ENCODE peak calls at places on chromosome 12, in eight cellular contexts. X is esophagus muscularis mucosa, J is GM12892, F is ovary, L is uterus, B is transverse colon, W is IMR-90, T is upper lobe of left lung. N is an unnamed sample.

GRCh38 chr12:93145086-93145485 is 216.0 kb upstream of the EEA1 start:
- DNase-seq in L (no peak), B (no peak), X (no peak), J (no peak), T (no peak), F (no peak), W (peak), N (no peak)

GRCh38 chr12:39502657-39503056 is 59.7 kb upstream of the KIF21A start:
- DNase-seq in F (no peak), B (no peak), T (no peak), J (no peak), L (no peak), X (no peak), W (no peak), N (no peak)

GRCh38 chr12:90321369-90321768 is 612.7 kb upstream of the ATP2B1 start:
- DNase-seq in J (no peak), L (no peak), X (no peak), F (no peak), W (no peak), T (no peak), B (no peak), N (no peak)

GRCh38 chr12:3797649-3798048 is 44.7 kb upstream of the CRACR2A start:
- DNase-seq in X (no peak), F (no peak), L (no peak), T (no peak), W (no peak), J (no peak), B (no peak), N (no peak)

GRCh38 chr12:8034802-8035201 is 2.3 kb downstream of the FOXJ2 start:
- DNase-seq in J (no peak), W (no peak), T (no peak), L (no peak), F (no peak), B (no peak), X (no peak), N (no peak)

GRCh38 chr12:117646595-117646994 is 285.2 kb upstream of the NOS1 start:
- DNase-seq in T (no peak), J (no peak), B (no peak), W (no peak), X (no peak), F (no peak), L (no peak), N (no peak)

GRCh38 chr12:107761502-107761904 is 566 bp upstream of the PRDM4 start:
- DNase-seq in X (no peak), W (no peak), J (no peak), T (no peak), F (no peak), L (no peak), B (no peak), N (no peak)

GRCh38 chr12:1073652-1074051 is 82.6 kb downstream of the ERC1 start:
- DNase-seq in X (no peak), J (no peak), L (no peak), T (no peak), W (no peak), F (no peak), B (no peak), N (no peak)

GRCh38 chr12:66352197-66352596 is 49.9 kb downstream of the HELB start:
- DNase-seq in J (no peak), T (no peak), W (peak), L (no peak), F (no peak), X (no peak), B (no peak), N (no peak)

GRCh38 chr12:98579347-98579746 is 14.1 kb upstream of the SLC25A3 start:
- DNase-seq in J (no peak), L (no peak), X (no peak), F (no peak), T (no peak), B (no peak), W (no peak), N (no peak)

GRCh38 chr12:46263140-46264017 is 5.5 kb downstream of the SLC38A1 start:
- DNase-seq in L (no peak), F (no peak), J (no peak), T (no peak), X (no peak), B (no peak), W (no peak), N (no peak)

GRCh38 chr12:25372002-25372401 is 121.3 kb upstream of the KRAS start:
- DNase-seq in W (no peak), F (no peak), X (no peak), T (no peak), J (no peak), L (no peak), B (no peak), N (no peak)

GRCh38 chr12:93136243-93137015 is 207.3 kb upstream of the EEA1 start:
- DNase-seq in F (no peak), J (no peak), W (no peak), B (no peak), X (no peak), L (no peak), T (no peak), N (no peak)

GRCh38 chr12:132955094-132955932 is 793 bp downstream of the ZNF605 start:
- DNase-seq in F (peak), T (no peak), J (no peak), X (no peak), W (peak), L (peak), B (peak), N (no peak)

GRCh38 chr12:8157484-8158198 is 826 bp downstream of the ZNF705A start:
- DNase-seq in W (peak), T (no peak), B (no peak), J (no peak), X (no peak), F (no peak), L (no peak), N (no peak)

GRCh38 chr12:63875703-63876102 is 31.2 kb downstream of the SRGAP1 start:
- DNase-seq in L (no peak), T (no peak), W (peak), J (no peak), X (no peak), B (no peak), F (no peak), N (no peak)

GRCh38 chr12:5650804-5651461 is 219.0 kb downstream of the NTF3 start:
- DNase-seq in W (no peak), L (no peak), J (no peak), F (no peak), T (no peak), X (no peak), B (no peak), N (no peak)

GRCh38 chr12:4118601-4119156 is 154.9 kb upstream of the CCND2 start:
- DNase-seq in T (no peak), W (no peak), J (no peak), F (no peak), L (no peak), B (no peak), X (peak), N (no peak)

GRCh38 chr12:24071842-24072241 is 122.4 kb upstream of the SOX5 start:
- DNase-seq in X (no peak), B (no peak), L (no peak), F (no peak), T (no peak), J (no peak), W (no peak), N (no peak)

GRCh38 chr12:89863332-89863938 is 154.8 kb upstream of the ATP2B1 start:
- DNase-seq in L (no peak), J (no peak), W (no peak), B (no peak), F (no peak), T (no peak), X (no peak), N (no peak)

GRCh38 chr12:40145896-40146295 is 40.0 kb upstream of the SLC2A13 start:
- DNase-seq in F (no peak), J (no peak), B (no peak), X (no peak), W (no peak), L (no peak), T (no peak), N (no peak)

GRCh38 chr12:66692170-66692569 is 13.3 kb upstream of the GRIP1 start:
- DNase-seq in X (no peak), L (no peak), F (no peak), B (no peak), W (no peak), J (no peak), T (no peak), N (no peak)

GRCh38 chr12:52321433-52321832 is 235 bp upstream of the KRT83 start:
- DNase-seq in X (no peak), J (no peak), T (peak), L (no peak), F (no peak), W (no peak), B (no peak), N (no peak)

GRCh38 chr12:26919216-26919555 is 18.6 kb downstream of the INTS13 start:
- DNase-seq in F (no peak), L (no peak), J (no peak), X (no peak), W (no peak), B (no peak), T (no peak), N (no peak)

GRCh38 chr12:109621271-109621671 is 47.7 kb downstream of the MVK start:
- DNase-seq in L (no peak), J (no peak), T (no peak), B (no peak), X (no peak), W (no peak), F (no peak), N (no peak)

GRCh38 chr12:63149884-63150254 is 1.1 kb downstream of the AVPR1A start:
- DNase-seq in X (no peak), W (no peak), J (no peak), F (no peak), T (no peak), B (no peak), L (peak), N (no peak)

GRCh38 chr12:113961921-113962710 is 4.0 kb downstream of the RBM19 start:
- DNase-seq in L (no peak), W (peak), J (no peak), T (no peak), B (no peak), X (no peak), F (no peak), N (no peak)

GRCh38 chr12:28027328-28027727 is 54.8 kb upstream of the PTHLH start:
- DNase-seq in L (no peak), B (no peak), J (no peak), X (no peak), T (no peak), W (no peak), F (no peak), N (no peak)

GRCh38 chr12:85823436-85824179 is 12.6 kb downstream of the RASSF9 start:
- DNase-seq in F (no peak), L (no peak), T (no peak), W (peak), X (no peak), B (no peak), J (no peak), N (no peak)

GRCh38 chr12:50504798-50505385 is at the start of gene DIP2B:
- DNase-seq in J (peak), T (peak), F (peak), L (peak), W (peak), X (peak), B (peak), N (peak)

GRCh38 chr12:50506753-50507473 is 2.1 kb downstream of the DIP2B start:
- DNase-seq in B (no peak), L (no peak), T (no peak), X (no peak), F (no peak), J (no peak), W (no peak), N (no peak)

GRCh38 chr12:50507474-50507838 is 2.7 kb downstream of the DIP2B start:
- DNase-seq in F (no peak), T (no peak), W (no peak), L (no peak), X (no peak), B (no peak), J (no peak), N (no peak)

GRCh38 chr12:50505945-50506344 is 1.2 kb downstream of the DIP2B start:
- DNase-seq in F (no peak), J (no peak), L (no peak), W (no peak), X (no peak), B (peak), T (no peak), N (no peak)

DNA sequence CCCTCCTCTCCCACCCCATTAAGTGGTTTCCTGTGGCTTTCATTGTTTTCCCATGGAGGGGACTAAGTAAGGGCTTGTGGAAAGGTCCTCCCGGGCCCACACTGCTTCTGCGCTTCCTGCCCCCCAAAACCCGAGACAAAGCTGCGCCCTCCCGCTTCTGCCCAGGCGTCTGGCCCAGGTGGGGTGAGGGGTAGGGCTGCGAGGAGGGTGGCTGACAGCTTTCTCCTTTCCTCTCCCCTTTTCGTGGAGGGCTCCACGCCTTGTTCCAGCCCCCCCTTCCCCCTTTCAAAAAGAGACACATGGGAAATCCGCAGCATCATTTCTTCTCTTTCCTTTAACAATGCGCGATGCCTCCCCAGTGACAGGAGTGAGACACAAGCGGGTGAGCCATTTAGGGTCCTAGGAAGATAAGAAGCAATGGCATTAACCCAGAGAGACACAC is 622 bp downstream of the DIP2B start:
- DNase-seq in L (peak), W (no peak), T (no peak), X (no peak), J (no peak), F (no peak), B (peak), N (no peak)
- TF ChIP-seq POLR2A in L (no peak), W (no peak), T (no peak), X (no peak), J (no peak), F (no peak), B (no peak), N (no peak)

DNA sequence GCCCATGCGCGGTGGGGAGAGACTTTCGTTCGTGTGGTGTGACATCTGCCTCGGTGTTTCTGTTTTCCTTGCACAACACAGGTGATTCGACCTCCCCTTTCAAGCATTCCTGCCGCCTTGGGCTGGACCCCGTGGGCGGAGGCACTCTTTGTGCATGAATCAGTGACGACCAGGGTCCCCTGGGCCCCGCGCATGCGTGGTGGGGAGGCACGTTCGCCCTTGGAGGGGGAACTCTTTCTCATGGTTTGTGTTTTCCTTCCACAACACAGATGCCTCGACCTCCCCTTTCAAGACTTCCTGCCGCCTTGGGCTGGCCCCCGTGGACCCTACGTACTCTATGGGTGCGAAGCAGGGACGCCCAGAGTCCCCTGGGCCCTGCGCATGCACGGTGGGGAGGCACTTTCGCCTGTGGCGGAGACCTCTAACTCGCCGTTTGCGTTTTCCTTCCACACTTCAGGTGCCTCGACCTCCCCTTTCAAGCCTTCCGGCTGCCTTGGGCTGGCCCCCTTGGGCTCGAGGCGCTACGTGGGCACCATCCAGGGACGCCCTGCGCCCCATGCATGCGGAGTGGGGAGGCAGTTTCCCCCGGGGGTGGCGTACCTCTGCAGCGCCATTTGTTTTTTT is 340.9 kb downstream of the ALG10 start:
- DNase-seq in X (no peak), T (no peak), B (no peak), F (no peak), W (no peak), J (no peak), L (no peak), N (no peak)
- TF ChIP-seq POLR2A in X (no peak), T (no peak), B (no peak), F (no peak), W (no peak), J (no peak), L (no peak), N (no peak)

DNA sequence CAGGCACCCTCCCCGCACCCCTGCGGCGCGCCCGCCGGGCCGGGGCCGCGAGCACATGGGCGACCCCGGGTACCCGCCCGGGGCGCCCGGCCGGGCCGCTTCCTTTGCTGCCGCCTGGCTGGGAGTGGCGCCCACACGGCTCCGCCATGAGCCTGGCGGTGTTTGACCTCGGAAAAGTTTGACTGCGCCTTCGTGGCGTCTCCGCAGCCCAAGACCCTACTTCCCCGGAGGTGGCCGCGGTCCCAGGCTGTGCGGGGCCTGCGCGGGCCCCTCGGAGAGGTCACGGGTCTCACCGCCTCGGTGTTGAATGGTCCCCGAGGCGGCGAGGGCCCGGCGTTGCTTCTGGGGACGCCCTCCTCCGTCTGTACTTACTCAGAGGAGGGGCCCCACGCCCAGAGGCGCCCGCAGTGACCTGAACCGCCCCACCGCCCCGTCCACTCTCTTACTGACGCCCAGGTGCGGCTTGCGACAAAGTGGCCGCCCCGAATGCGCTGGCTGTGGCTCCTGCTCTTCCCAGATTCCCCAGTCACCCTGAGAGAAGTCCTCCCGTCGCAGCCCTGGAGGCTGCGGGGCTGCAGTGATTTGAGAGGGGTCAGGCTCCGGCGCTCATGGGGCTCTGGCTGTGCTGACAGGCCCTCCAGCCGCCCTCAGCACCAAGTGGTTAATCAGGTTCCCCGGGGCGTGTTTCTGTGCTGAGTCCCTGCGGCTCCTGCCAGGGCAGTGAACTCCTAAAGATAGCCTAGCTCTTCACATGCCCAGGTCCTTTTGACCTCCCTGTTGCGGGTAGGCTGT is 5.8 kb downstream of the KMT5A start:
- DNase-seq in T (peak), L (peak), F (peak), B (peak), J (peak), X (no peak), W (no peak), N (no peak)
- TF ChIP-seq POLR2A in T (no peak), L (peak), F (no peak), B (peak), J (peak), X (no peak), W (no peak), N (no peak)

GRCh38 chr12:55957106-55957859 is 8.6 kb downstream of the PMEL start:
- DNase-seq in J (no peak), B (peak), X (no peak), F (no peak), T (no peak), W (no peak), L (no peak), N (no peak)

GRCh38 chr12:55955344-55955743 is 10.5 kb downstream of the PMEL start:
- DNase-seq in J (no peak), X (no peak), L (no peak), W (no peak), B (no peak), T (peak), F (no peak), N (no peak)

GRCh38 chr12:55955800-55956508 is 9.9 kb downstream of the PMEL start:
- DNase-seq in L (no peak), J (no peak), X (no peak), F (no peak), B (peak), T (no peak), W (peak), N (no peak)
- TF ChIP-seq POLR2A in L (no peak), J (no peak), X (no peak), F (no peak), B (no peak), T (no peak), W (no peak), N (no peak)

GRCh38 chr12:124774462-124775167 is 89.0 kb downstream of the SCARB1 start:
- DNase-seq in L (peak), F (peak), B (peak), J (peak), W (peak), T (no peak), X (no peak), N (no peak)
- TF ChIP-seq POLR2A in L (no peak), F (no peak), B (no peak), J (peak), W (no peak), T (peak), X (no peak), N (no peak)

DNA sequence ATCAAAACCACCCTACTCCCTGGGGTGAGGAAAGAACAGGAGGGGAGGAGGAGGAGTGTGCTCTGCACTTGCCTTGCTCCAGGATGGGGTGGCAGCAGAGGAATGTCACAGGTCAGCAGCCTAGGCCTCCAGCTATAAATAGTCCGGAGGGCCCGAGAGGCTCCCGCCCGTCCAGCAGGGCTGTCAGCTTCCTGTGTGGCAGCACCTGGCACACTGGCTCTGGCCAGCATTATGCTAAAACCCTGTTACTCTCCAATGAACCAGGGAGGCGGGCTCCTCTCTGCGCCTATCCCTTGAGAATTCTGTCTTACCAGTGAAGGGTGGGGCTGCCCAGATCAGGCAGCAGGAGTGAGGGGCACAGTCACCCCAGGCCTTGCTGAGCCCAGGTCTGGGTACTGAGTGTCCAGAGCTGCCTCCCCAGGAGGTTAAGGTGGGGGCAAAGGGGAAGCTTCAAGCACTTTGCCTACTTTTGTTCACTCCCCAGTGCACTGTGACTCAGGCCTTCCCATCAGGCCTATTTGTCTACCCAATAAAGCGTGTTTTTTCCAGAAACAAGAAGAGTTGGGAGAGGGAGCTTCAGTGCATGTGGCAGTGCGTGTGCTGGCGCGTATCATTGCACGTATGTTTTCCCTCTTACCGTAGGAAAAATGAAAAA is 1.1 kb upstream of the COX14 start:
- DNase-seq in X (no peak), W (peak), T (peak), F (peak), L (peak), J (no peak), B (peak), N (no peak)
- TF ChIP-seq POLR2A in X (no peak), W (no peak), T (peak), F (no peak), L (no peak), J (no peak), B (peak), N (no peak)

N was measured in esophagus squamous epithelium.